ENCODE peak calls at places on chromosomes 11 and 22, in four cellular contexts. One of them, this sample, is unnamed.

GRCh38 chr11:64759722-64760719 is at the start of gene PYGM:
- DNase-seq in foreskin fibroblast: no peak
- DNase-seq in right lobe of liver: no peak
- DNase-seq in MCF 10A: no peak
- DNase-seq in this sample: no peak

GRCh38 chr22:31124811-31125465 is 2.2 kb downstream of the INPP5J start:
- DNase-seq in MCF 10A: no peak
- DNase-seq in right lobe of liver: no peak
- DNase-seq in foreskin fibroblast: no peak
- DNase-seq in this sample: no peak

GRCh38 chr11:66720223-66720898 is 8.7 kb downstream of the SPTBN2 start:
- DNase-seq in foreskin fibroblast: peak; percentile 60
- DNase-seq in right lobe of liver: no peak
- DNase-seq in MCF 10A: peak; percentile 93
- DNase-seq in this sample: peak; percentile 56

GRCh38 chr11:13668957-13669521 is 571 bp downstream of the FAR1 start:
- DNase-seq in foreskin fibroblast: peak; percentile 47
- DNase-seq in MCF 10A: peak; percentile 49
- DNase-seq in right lobe of liver: peak; percentile 63
- DNase-seq in this sample: peak; percentile 55

GRCh38 chr11:106464728-106465127 is 387.3 kb downstream of the AASDHPPT start:
- DNase-seq in foreskin fibroblast: no peak
- DNase-seq in MCF 10A: no peak
- DNase-seq in right lobe of liver: no peak
- DNase-seq in this sample: no peak

GRCh38 chr11:14309425-14310192 is 49.4 kb downstream of the RRAS2 start:
- DNase-seq in right lobe of liver: no peak
- DNase-seq in foreskin fibroblast: no peak
- DNase-seq in MCF 10A: no peak
- DNase-seq in this sample: no peak

GRCh38 chr22:38312261-38312800 is 4.9 kb downstream of the CSNK1E start:
- DNase-seq in MCF 10A: peak; percentile 82
- DNase-seq in foreskin fibroblast: peak; percentile 76
- DNase-seq in right lobe of liver: no peak
- DNase-seq in this sample: no peak

GRCh38 chr22:36323855-36324331 is 63.9 kb downstream of the MYH9 start:
- DNase-seq in right lobe of liver: no peak
- DNase-seq in MCF 10A: no peak
- DNase-seq in foreskin fibroblast: no peak
- DNase-seq in this sample: no peak

GRCh38 chr11:74620537-74620936 is 28.2 kb downstream of the POLD3 start:
- DNase-seq in right lobe of liver: no peak
- DNase-seq in MCF 10A: no peak
- DNase-seq in foreskin fibroblast: no peak
- DNase-seq in this sample: no peak

GRCh38 chr22:47165998-47166397 is 403.5 kb downstream of the TBC1D22A start:
- DNase-seq in right lobe of liver: no peak
- DNase-seq in MCF 10A: no peak
- DNase-seq in foreskin fibroblast: no peak
- DNase-seq in this sample: no peak

GRCh38 chr11:1388763-1389102 is 1.0 kb upstream of the BRSK2 start:
- DNase-seq in foreskin fibroblast: no peak
- DNase-seq in MCF 10A: no peak
- DNase-seq in right lobe of liver: no peak
- DNase-seq in this sample: no peak

GRCh38 chr11:113593698-113594308 is 112.3 kb downstream of the TMPRSS5 start:
- DNase-seq in MCF 10A: no peak
- DNase-seq in right lobe of liver: no peak
- DNase-seq in foreskin fibroblast: no peak
- DNase-seq in this sample: no peak

GRCh38 chr22:39729141-39729934 is 158.8 kb downstream of the CACNA1I start:
- DNase-seq in foreskin fibroblast: no peak
- DNase-seq in MCF 10A: no peak
- DNase-seq in right lobe of liver: no peak
- DNase-seq in this sample: peak; percentile 27

GRCh38 chr11:20238712-20239111 is 78.4 kb upstream of the DBX1 start:
- DNase-seq in foreskin fibroblast: no peak
- DNase-seq in MCF 10A: peak; percentile 28
- DNase-seq in right lobe of liver: peak; percentile 71
- DNase-seq in this sample: no peak

GRCh38 chr11:20247540-20248138 is 87.4 kb upstream of the DBX1 start:
- DNase-seq in MCF 10A: no peak
- DNase-seq in foreskin fibroblast: no peak
- DNase-seq in right lobe of liver: no peak
- DNase-seq in this sample: no peak

GRCh38 chr11:20248345-20248744 is 88.1 kb upstream of the DBX1 start:
- DNase-seq in MCF 10A: no peak
- DNase-seq in foreskin fibroblast: no peak
- DNase-seq in right lobe of liver: no peak
- DNase-seq in this sample: no peak

GRCh38 chr11:20249313-20249873 is 89.1 kb upstream of the DBX1 start:
- DNase-seq in foreskin fibroblast: no peak
- DNase-seq in MCF 10A: no peak
- DNase-seq in right lobe of liver: no peak
- DNase-seq in this sample: no peak

GRCh38 chr11:20243974-20244373 is 83.7 kb upstream of the DBX1 start:
- DNase-seq in foreskin fibroblast: peak; percentile 1
- DNase-seq in right lobe of liver: no peak
- DNase-seq in MCF 10A: peak; percentile 16
- DNase-seq in this sample: no peak
- TF ChIP-seq CTCF in foreskin fibroblast: peak; percentile 20
- TF ChIP-seq CTCF in right lobe of liver: peak; percentile 22
- TF ChIP-seq CTCF in MCF 10A: peak; percentile 30
- TF ChIP-seq CTCF in this sample: no peak

GRCh38 chr11:71936825-71937224 is 8.0 kb downstream of the RNF121 start:
- DNase-seq in foreskin fibroblast: peak; percentile 52
- DNase-seq in MCF 10A: no peak
- DNase-seq in right lobe of liver: no peak
- DNase-seq in this sample: no peak

GRCh38 chr11:71931245-71931602 is 2.4 kb downstream of the RNF121 start:
- DNase-seq in MCF 10A: no peak
- DNase-seq in right lobe of liver: no peak
- DNase-seq in foreskin fibroblast: no peak
- DNase-seq in this sample: no peak

GRCh38 chr11:71933141-71933933 is 4.5 kb downstream of the RNF121 start:
- DNase-seq in foreskin fibroblast: no peak
- DNase-seq in MCF 10A: no peak
- DNase-seq in right lobe of liver: no peak
- DNase-seq in this sample: no peak

GRCh38 chr11:71935338-71935925 is 6.6 kb downstream of the RNF121 start:
- DNase-seq in MCF 10A: no peak
- DNase-seq in foreskin fibroblast: no peak
- DNase-seq in right lobe of liver: no peak
- DNase-seq in this sample: no peak

GRCh38 chr11:71934213-71934612 is 5.4 kb downstream of the RNF121 start:
- DNase-seq in MCF 10A: no peak
- DNase-seq in foreskin fibroblast: no peak
- DNase-seq in right lobe of liver: no peak
- DNase-seq in this sample: no peak
- TF ChIP-seq CTCF in MCF 10A: no peak
- TF ChIP-seq CTCF in foreskin fibroblast: no peak
- TF ChIP-seq CTCF in right lobe of liver: no peak
- TF ChIP-seq CTCF in this sample: no peak

GRCh38 chr22:25853501-25853900 is 111.5 kb downstream of the MYO18B start:
- DNase-seq in right lobe of liver: no peak
- DNase-seq in MCF 10A: no peak
- DNase-seq in foreskin fibroblast: no peak
- DNase-seq in this sample: no peak

GRCh38 chr22:25852223-25852622 is 110.2 kb downstream of the MYO18B start:
- DNase-seq in MCF 10A: no peak
- DNase-seq in foreskin fibroblast: no peak
- DNase-seq in right lobe of liver: no peak
- DNase-seq in this sample: no peak

GRCh38 chr22:25853078-25853477 is 111.1 kb downstream of the MYO18B start:
- DNase-seq in right lobe of liver: no peak
- DNase-seq in foreskin fibroblast: peak; percentile 2
- DNase-seq in MCF 10A: peak; percentile 8
- DNase-seq in this sample: no peak

GRCh38 chr22:25849514-25849913 is 107.5 kb downstream of the MYO18B start:
- DNase-seq in right lobe of liver: no peak
- DNase-seq in foreskin fibroblast: no peak
- DNase-seq in MCF 10A: no peak
- DNase-seq in this sample: no peak

DNA sequence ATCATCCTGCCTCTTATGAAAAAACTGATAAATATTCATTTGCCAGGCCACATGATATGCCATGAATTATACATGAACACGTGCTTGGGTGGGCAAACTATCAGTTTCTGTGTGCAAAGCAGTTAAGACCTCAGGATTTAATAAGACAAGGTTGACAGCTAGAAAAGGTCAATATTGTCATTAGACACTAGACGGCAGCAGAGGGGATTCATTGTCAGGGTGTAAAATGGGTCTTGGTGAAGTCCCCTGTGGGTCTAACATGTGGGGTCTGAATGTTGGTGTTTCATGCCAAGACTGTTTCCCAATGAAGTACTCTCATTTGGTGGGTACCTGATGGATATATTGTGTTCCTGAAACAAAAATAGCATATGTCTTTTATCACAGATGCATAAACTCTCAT is 111.9 kb downstream of the MYO18B start:
- DNase-seq in MCF 10A: peak; percentile 6
- DNase-seq in foreskin fibroblast: no peak
- DNase-seq in right lobe of liver: no peak
- DNase-seq in this sample: no peak
- TF ChIP-seq CTCF in MCF 10A: peak; percentile 21
- TF ChIP-seq CTCF in foreskin fibroblast: no peak
- TF ChIP-seq CTCF in right lobe of liver: no peak
- TF ChIP-seq CTCF in this sample: no peak

DNA sequence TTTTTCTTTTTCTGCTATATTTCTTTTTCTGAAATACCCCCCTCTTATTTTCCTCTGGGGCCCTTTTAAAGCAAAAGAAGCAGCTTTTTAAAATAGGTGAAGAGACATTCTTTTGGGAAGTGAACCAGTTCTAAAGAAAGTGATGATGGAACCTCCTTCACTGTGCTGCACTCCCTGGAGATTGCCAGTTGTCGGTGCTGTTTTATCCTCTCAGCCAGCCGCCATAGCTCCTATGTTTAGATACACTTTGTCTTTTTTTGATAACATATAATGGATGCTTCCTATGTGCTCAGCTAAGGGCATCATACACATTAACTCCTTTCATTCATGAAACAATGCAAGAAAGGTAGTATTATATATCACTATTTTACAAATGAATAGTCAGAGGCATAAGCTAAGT is 14.0 kb downstream of the CFAP300 start:
- DNase-seq in foreskin fibroblast: peak; percentile 16
- DNase-seq in right lobe of liver: no peak
- DNase-seq in MCF 10A: peak; percentile 25
- DNase-seq in this sample: no peak
- TF ChIP-seq CTCF in foreskin fibroblast: no peak
- TF ChIP-seq CTCF in right lobe of liver: peak; percentile 38
- TF ChIP-seq CTCF in MCF 10A: no peak
- TF ChIP-seq CTCF in this sample: no peak

DNA sequence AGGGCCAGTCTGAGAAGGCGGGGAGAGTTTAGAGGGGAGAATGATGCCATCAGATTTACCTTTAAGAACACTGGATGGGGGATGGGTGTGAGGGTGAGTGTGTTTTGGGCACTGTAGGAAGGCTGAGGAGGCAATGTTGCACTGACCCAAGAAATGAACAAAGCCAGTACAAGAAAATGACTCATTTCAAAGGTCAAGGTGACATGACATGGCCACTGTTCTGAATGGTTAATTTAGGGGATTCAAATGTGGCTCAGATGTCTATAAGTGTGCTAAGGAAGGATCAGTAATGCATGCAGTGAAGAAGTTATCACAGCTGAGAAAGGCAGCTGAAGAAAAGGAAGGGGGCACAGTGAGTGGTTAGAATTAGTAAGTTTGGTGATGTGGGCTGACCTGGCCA is 129.9 kb downstream of the PGR start:
- DNase-seq in right lobe of liver: no peak
- DNase-seq in MCF 10A: no peak
- DNase-seq in foreskin fibroblast: no peak
- DNase-seq in this sample: no peak
- TF ChIP-seq CTCF in right lobe of liver: no peak
- TF ChIP-seq CTCF in MCF 10A: no peak
- TF ChIP-seq CTCF in foreskin fibroblast: no peak
- TF ChIP-seq CTCF in this sample: no peak

This sample was measured in mesothelial cell of epicardium.